ENCODE peak calls at places on chromosome 19, in five cellular contexts. W is upper lobe of left lung, I is HepG2, V is GM12878, D is K562. Z is an unnamed sample.

GRCh38 chr19:35768082-35768421 is 7.3 kb upstream of the ARHGAP33 start:
- ATAC-seq in W (no peak), I (peak; percentile 7), V (no peak), D (no peak), Z (no peak)

GRCh38 chr19:7692417-7693088 is 9.4 kb downstream of the FCER2 start:
- ATAC-seq in W (no peak), I (no peak), V (peak; percentile 11), D (no peak), Z (no peak)

GRCh38 chr19:6773323-6773931 is 919 bp downstream of the VAV1 start:
- ATAC-seq in W (peak; percentile 55), I (no peak), V (peak; percentile 60), D (peak; percentile 59), Z (no peak)

GRCh38 chr19:41452584-41453275 is 9.8 kb downstream of the ERICH4 start:
- ATAC-seq in W (no peak), I (no peak), V (no peak), D (peak; percentile 46), Z (no peak)

GRCh38 chr19:7942981-7943443 is 454 bp downstream of the TIMM44 start:
- ATAC-seq in W (peak; percentile 4), I (peak; percentile 58), V (peak; percentile 29), D (peak; percentile 24), Z (no peak)

GRCh38 chr19:16594131-16594586 is 21.9 kb upstream of the SLC35E1 start:
- ATAC-seq in W (no peak), I (no peak), V (peak; percentile 78), D (no peak), Z (no peak)

GRCh38 chr19:14475251-14476073 is at the start of gene PTGER1:
- ATAC-seq in W (no peak), I (peak; percentile 66), V (peak; percentile 5), D (peak; percentile 83), Z (peak; percentile 20)

GRCh38 chr19:14361824-14362223 is 19.4 kb upstream of the ADGRE5 start:
- ATAC-seq in W (no peak), I (peak; percentile 56), V (peak; percentile 69), D (peak; percentile 54), Z (no peak)

GRCh38 chr19:14056741-14057356 is 5.0 kb downstream of the PALM3 start:
- ATAC-seq in W (no peak), I (no peak), V (no peak), D (no peak), Z (no peak)

GRCh38 chr19:10352764-10353671 is 13.6 kb upstream of the ICAM3 start:
- ATAC-seq in W (peak; percentile 37), I (peak; percentile 23), V (no peak), D (peak; percentile 70), Z (peak; percentile 55)

GRCh38 chr19:45079911-45080469 is 930 bp downstream of the GEMIN7 start:
- ATAC-seq in W (no peak), I (no peak), V (no peak), D (no peak), Z (no peak)

GRCh38 chr19:44694184-44694579 is 4.8 kb upstream of the CEACAM16 start:
- ATAC-seq in W (no peak), I (no peak), V (no peak), D (peak; percentile 67), Z (no peak)

GRCh38 chr19:495047-495439 is 1.2 kb upstream of the MADCAM1 start:
- ATAC-seq in W (no peak), I (no peak), V (no peak), D (no peak), Z (no peak)

GRCh38 chr19:51688665-51689571 is 4.2 kb upstream of the SPACA6 start:
- ATAC-seq in W (peak; percentile 93), I (peak; percentile 61), V (no peak), D (peak; percentile 72), Z (peak; percentile 95)

GRCh38 chr19:56132316-56132822 is 8.7 kb upstream of the ZNF444 start:
- ATAC-seq in W (peak; percentile 88), I (peak; percentile 77), V (no peak), D (no peak), Z (peak; percentile 79)

GRCh38 chr19:4454952-4455738 is 2.4 kb downstream of the UBXN6 start:
- ATAC-seq in W (peak; percentile 3), I (no peak), V (no peak), D (peak; percentile 78), Z (peak; percentile 19)

GRCh38 chr19:28519950-28520861 is 692.7 kb downstream of the UQCRFS1 start:
- ATAC-seq in W (peak; percentile 40), I (no peak), V (no peak), D (peak; percentile 54), Z (no peak)

GRCh38 chr19:16458391-16459128 is 13.2 kb downstream of the EPS15L1 start:
- ATAC-seq in W (peak; percentile 30), I (peak; percentile 87), V (peak; percentile 45), D (no peak), Z (no peak)

GRCh38 chr19:55691561-55692481 is 16.8 kb downstream of the EPN1 start:
- ATAC-seq in W (no peak), I (no peak), V (no peak), D (no peak), Z (no peak)

GRCh38 chr19:39297931-39298634 is 1.9 kb downstream of the IFNL1 start:
- ATAC-seq in W (peak; percentile 73), I (peak; percentile 47), V (peak; percentile 70), D (peak; percentile 53), Z (no peak)

GRCh38 chr19:16581971-16582343 is 9.7 kb upstream of the SLC35E1 start:
- ATAC-seq in W (no peak), I (no peak), V (no peak), D (peak; percentile 2), Z (peak; percentile 63)

GRCh38 chr19:2089001-2089711 is 7.0 kb downstream of the MOB3A start:
- ATAC-seq in W (no peak), I (no peak), V (peak; percentile 28), D (no peak), Z (no peak)

GRCh38 chr19:12763100-12763499 is 11.5 kb downstream of the BEST2 start:
- ATAC-seq in W (no peak), I (no peak), V (no peak), D (no peak), Z (no peak)

GRCh38 chr19:11699931-11700794 is 38.6 kb downstream of the ZNF823 start:
- ATAC-seq in W (no peak), I (peak; percentile 65), V (peak; percentile 19), D (peak; percentile 83), Z (no peak)

GRCh38 chr19:52897149-52897935 is at the start of gene ZNF320:
- ATAC-seq in W (peak; percentile 100), I (no peak), V (peak; percentile 100), D (peak; percentile 99), Z (peak; percentile 100)
- TF ChIP-seq EP300 in W (no peak), I (no peak), V (no peak), D (no peak), Z (no peak)

GRCh38 chr19:57389730-57390598 is at the start of gene ZNF548:
- ATAC-seq in W (peak; percentile 99), I (peak; percentile 97), V (peak; percentile 99), D (peak; percentile 99), Z (peak; percentile 100)
- TF ChIP-seq POLR2AphosphoS5 in W (peak; percentile 87), I (peak; percentile 51), V (peak; percentile 71), D (no peak), Z (peak; percentile 80)

GRCh38 chr19:29812881-29813275 is 1.1 kb downstream of the CCNE1 start:
- ATAC-seq in W (no peak), I (no peak), V (no peak), D (no peak), Z (no peak)
- H3K4me3 ChIP-seq in W (no peak overlapping the region), I (peak overlapping the region; percentile 62), V (peak overlapping the region; percentile 80), D (peak overlapping the region; percentile 55), Z (peak overlapping the region; percentile 69)

DNA sequence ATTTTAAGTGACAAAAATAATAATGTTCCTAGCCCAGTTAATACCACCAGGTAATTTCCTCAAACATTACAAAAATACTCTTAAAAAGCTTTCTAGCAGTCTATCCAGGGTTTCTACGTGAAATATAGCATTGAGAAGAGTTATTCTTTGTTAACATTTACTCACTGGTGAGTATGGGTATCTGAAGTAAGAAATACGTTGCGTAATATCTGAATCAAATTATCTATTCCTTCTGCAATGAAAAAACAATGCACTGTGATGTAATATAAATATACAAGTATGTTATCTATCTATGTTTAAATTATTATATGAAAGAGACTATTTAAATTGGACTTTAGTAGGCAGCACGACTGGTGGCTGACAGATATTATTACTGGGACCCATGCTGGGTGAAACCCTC is 5.7 kb upstream of the IGFL2 start:
- ATAC-seq in W (no peak), I (no peak), V (no peak), D (no peak), Z (no peak)
- TF ChIP-seq EP300 in W (no peak), I (no peak), V (no peak), D (no peak), Z (no peak)

DNA sequence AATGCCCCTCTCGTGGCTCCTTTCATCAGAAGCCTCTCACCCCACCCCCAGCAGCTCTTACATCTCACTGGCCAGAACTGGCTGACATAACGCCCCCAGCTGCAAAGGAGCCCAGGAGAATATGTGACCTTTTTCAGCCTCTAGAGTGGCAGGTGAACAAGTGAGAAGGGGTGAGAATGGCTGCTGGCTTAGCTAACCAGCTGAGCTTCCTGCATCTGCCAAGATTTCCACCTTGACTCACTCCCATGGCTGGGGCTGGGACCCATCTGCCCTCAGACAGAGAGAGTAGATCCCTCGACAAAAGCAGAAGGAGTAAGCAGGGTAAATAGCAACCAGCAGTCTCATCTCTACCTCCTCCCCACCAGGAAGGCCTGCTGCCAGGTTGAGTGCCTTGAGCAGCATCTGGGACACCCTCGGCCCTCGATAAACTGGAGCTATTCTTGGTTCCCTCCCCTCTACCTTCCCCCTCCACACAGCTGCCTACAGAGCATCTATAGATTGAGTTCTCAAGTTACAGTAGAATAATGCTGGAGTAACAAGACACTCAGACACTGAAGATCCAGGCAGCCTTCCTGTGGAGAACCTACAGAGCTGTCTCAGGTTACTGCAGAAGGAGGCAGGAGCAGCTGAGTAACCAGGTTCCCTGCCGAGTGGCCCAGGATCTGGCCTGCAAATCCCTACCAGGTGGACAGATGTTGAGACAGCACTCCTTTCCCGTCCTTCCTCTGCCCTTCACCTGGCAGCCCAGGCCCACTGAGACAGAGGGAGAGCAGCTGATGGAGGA is 15.5 kb downstream of the KASH5 start:
- ATAC-seq in W (no peak), I (no peak), V (peak; percentile 70), D (peak; percentile 76), Z (no peak)
- TF ChIP-seq POLR2AphosphoS5 in W (no peak), I (no peak), V (no peak), D (no peak), Z (no peak)

DNA sequence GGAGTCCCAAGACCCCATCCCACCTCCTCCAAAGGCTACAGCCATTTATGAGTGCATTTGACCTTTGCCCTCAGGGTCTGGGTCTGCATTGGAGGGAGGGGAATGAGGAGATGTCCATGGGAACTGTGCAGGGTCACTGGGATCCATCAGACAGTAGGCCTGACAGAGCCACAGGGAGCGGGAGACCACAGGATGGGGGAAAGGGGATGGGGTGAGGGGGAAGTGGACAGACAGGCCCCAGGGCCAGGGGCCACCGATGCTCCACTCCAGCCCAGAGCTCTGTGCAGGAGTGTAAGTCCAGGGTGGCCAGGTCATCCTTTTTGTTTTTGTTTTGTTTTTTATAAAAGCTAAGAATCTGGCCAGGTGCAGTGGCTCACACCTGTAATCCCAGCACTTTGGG is 82.5 kb downstream of the CHST8 start:
- ATAC-seq in W (no peak), I (no peak), V (no peak), D (no peak), Z (no peak)
- H3K4me3 ChIP-seq in W (no peak overlapping the region), I (no peak overlapping the region), V (no peak overlapping the region), D (no peak overlapping the region), Z (no peak overlapping the region)

DNA sequence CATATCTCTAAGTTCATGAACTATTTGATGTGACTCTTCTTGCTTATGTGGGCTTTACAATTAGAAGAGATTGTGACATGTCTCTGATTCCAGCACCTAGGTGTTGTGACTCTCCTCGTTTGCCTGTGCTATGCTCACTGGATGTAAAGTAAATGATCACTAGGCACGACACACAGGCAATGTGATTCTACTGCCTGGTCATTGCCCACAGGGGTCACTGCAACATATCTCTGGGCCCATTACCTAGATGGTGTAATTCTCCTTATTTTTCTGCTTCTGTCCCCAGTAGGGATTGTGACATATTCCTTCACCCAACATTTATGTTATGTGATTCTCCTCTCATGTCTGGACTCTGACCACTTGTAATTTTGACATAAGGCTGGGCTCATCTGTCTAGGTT is 65.8 kb upstream of the ZNF91 start:
- ATAC-seq in W (no peak), I (no peak), V (no peak), D (no peak), Z (no peak)
- TF ChIP-seq EP300 in W (no peak), I (no peak), V (no peak), D (no peak), Z (no peak)

Z was measured in gastroesophageal sphincter.